ENCODE peak calls at places on chromosomes 11 and 22, in five cellular contexts. E, S, N, U and D are unnamed samples. For H3K4me1, the result is how much of the 10 kb centered on the place peaks cover.

GRCh38 chr11:134063991-134064747 is 4.7 kb upstream of the JAM3 start:
- DNase-seq in S (no peak), U (no peak), E (no peak), N (no peak), D (no peak)

GRCh38 chr11:118896472-118896913 is 12.8 kb downstream of the CXCR5 start:
- DNase-seq in S (peak), U (no peak), E (no peak), N (no peak), D (no peak)

GRCh38 chr11:115193931-115194797 is 310.1 kb downstream of the CADM1 start:
- DNase-seq in U (no peak), E (no peak), S (no peak), N (no peak), D (peak)

GRCh38 chr11:124977006-124977405 is 23.0 kb downstream of the CCDC15 start:
- DNase-seq in E (no peak), U (no peak), S (no peak), N (no peak), D (no peak)

GRCh38 chr11:78560826-78561484 is 13.7 kb downstream of the NARS2 start:
- DNase-seq in U (no peak), E (no peak), S (no peak), N (no peak), D (no peak)

GRCh38 chr11:61201476-61201875 is 1.8 kb upstream of the PGA3 start:
- DNase-seq in S (no peak), U (no peak), N (no peak), E (no peak), D (no peak)

GRCh38 chr11:14775897-14776296 is 116.1 kb downstream of the CYP2R1 start:
- DNase-seq in N (no peak), U (no peak), S (no peak), E (no peak), D (no peak)

GRCh38 chr11:112776834-112777793 is 184.1 kb upstream of the NCAM1 start:
- DNase-seq in N (no peak), U (no peak), E (no peak), S (no peak), D (no peak)

DNA sequence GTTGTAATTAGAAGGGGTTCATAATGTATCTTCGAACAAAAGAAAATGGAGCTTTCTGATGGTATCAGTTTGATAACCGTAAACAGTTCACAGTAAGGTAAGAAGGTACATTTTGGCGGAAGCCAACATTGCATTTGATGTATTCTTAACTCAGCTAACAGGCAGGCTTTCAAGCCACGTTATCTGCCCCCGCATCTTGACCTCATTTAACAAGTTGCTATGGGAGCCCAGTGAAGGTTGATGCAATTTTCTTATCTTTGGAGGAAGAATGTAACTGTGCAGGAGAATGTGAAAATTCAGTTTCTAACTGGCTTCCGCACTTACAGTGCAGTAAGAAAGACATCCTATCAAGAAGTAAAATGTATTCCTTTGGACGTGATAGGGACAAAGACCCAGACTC is 110.6 kb downstream of the ETS1 start:
- DNase-seq in U (no peak), N (peak), S (no peak), E (peak), D (peak)
- H3K4me1 ChIP-seq in U (under half), N (half or more), S (under half), E (half or more), D (under half)

DNA sequence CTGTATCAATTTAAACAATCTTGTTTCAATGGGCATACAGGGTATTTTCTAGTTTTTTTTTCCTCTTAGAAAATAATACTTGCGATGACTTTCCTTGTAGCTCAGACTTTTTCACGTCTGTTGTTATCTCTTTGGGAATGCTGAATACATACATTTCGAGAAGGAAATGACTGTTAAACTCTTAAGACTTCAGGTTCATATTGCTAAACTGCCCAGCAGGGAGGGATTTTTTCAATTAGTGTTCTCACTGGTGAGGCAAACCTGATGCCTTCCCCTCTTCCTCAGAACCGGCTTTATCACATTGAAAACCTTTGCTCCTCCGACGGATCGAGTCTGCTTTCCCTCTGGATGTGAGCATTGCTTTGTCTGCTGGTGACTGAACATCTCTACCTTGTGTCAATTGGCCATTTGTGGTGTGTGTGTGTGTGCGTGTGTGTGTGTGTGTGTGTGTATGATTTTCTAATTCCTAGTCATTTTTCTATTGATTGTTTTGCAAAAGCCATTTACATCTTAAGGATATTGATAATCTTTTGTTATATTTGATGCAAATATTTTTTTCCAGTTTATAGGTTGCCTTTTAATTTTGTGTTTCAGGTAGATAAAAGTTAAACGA is 6.6 kb downstream of the NEAT1 start:
- DNase-seq in E (peak), S (no peak), U (no peak), N (no peak), D (peak)
- H3K4me1 ChIP-seq in E (under half), S (under half), U (half or more), N (half or more), D (under half)

GRCh38 chr11:6241316-6241715 is 2.4 kb downstream of the CNGA4 start:
- DNase-seq in E (no peak), S (no peak), N (no peak), U (no peak), D (no peak)
- H3K4me1 ChIP-seq in E (under half), S (under half), N (under half), U (under half), D (under half)

GRCh38 chr11:83079820-83080219 is 8.1 kb upstream of the RAB30 start:
- DNase-seq in S (no peak), N (no peak), U (no peak), E (no peak), D (no peak)
- H3K4me1 ChIP-seq in S (under half), N (under half), U (under half), E (under half), D (under half)

GRCh38 chr11:70692131-70692530 is 293.8 kb downstream of the CTTN start:
- DNase-seq in S (no peak), U (no peak), E (no peak), N (no peak), D (no peak)
- H3K4me1 ChIP-seq in S (under half), U (under half), E (under half), N (under half), D (under half)

GRCh38 chr22:23237201-23237798 is 57.0 kb downstream of the BCR start:
- DNase-seq in S (peak), N (no peak), U (no peak), E (no peak), D (peak)

GRCh38 chr22:23238707-23239106 is 58.4 kb downstream of the BCR start:
- DNase-seq in E (no peak), S (peak), N (no peak), U (no peak), D (no peak)

GRCh38 chr22:23237841-23238240 is 57.5 kb downstream of the BCR start:
- DNase-seq in U (no peak), E (no peak), S (no peak), N (no peak), D (no peak)

GRCh38 chr22:23240639-23241389 is 60.5 kb downstream of the BCR start:
- DNase-seq in N (no peak), U (no peak), S (no peak), E (peak), D (no peak)

DNA sequence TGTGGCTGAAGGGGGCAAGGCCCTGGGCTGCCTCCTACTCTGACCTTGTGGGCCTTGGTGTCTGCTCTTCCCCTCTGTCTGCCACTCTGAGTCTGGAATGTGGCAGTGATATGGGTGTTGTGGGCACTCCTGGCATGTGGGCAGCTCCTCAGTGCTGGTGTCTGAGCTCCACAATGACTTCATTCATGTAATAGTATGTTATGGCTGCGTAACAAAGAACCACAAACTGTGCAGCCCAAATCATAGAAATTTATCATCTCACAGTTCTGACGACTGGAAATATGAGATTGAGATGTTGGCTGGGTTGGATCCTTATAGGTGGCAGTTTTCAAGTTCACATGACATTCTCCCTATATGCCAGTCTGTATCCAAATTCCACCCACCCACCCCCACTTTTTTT is 59.1 kb downstream of the BCR start:
- DNase-seq in N (no peak), E (no peak), S (no peak), U (no peak), D (no peak)
- H3K4me1 ChIP-seq in N (under half), E (under half), S (under half), U (under half), D (under half)

GRCh38 chr11:66718320-66718971 is 10.6 kb downstream of the SPTBN2 start:
- DNase-seq in U (no peak), E (peak), S (no peak), N (no peak), D (no peak)
- H3K4me1 ChIP-seq in U (under half), E (under half), S (under half), N (under half), D (under half)